ENCODE peak calls at places on chromosomes 16 and 17, in six cellular contexts. I is BJ; O is CD8-positive, alpha-beta T cell; W is HepG2; X is GM23248; M is OCI-LY7. A is an unnamed sample.

GRCh38 chr16:47617732-47618131 is 156.6 kb downstream of the PHKB start:
- DNase-seq in I (no peak), O (no peak), W (peak), X (no peak), M (no peak), A (no peak)

GRCh38 chr16:81136331-81137011 is 40.3 kb upstream of the GCSH start:
- DNase-seq in I (no peak), O (no peak), W (no peak), X (no peak), M (no peak), A (no peak)

GRCh38 chr17:8894673-8895578 is 27.5 kb upstream of the PIK3R6 start:
- DNase-seq in I (peak), O (peak), W (peak), X (peak), M (peak), A (no peak)

GRCh38 chr16:3256876-3257465 is 538 bp upstream of the MEFV start:
- DNase-seq in I (no peak), O (no peak), W (no peak), X (peak), M (no peak), A (no peak)

GRCh38 chr16:2148714-2149629 is 547 bp downstream of the RAB26 start:
- DNase-seq in I (no peak), O (no peak), W (no peak), X (peak), M (peak), A (no peak)

GRCh38 chr17:48760411-48760810 is 31.9 kb upstream of the HOXB13 start:
- DNase-seq in I (no peak), O (no peak), W (no peak), X (no peak), M (no peak), A (no peak)

GRCh38 chr16:19431636-19432340 is 14.1 kb downstream of the TMC5 start:
- DNase-seq in I (no peak), O (no peak), W (no peak), X (no peak), M (no peak), A (no peak)

GRCh38 chr17:8371786-8372185 is 4.7 kb downstream of the KRABD2 start:
- DNase-seq in I (no peak), O (no peak), W (no peak), X (no peak), M (no peak), A (no peak)

GRCh38 chr16:30028438-30029093 is 2.5 kb downstream of the TLCD3B start:
- DNase-seq in I (no peak), O (no peak), W (no peak), X (peak), M (no peak), A (no peak)

GRCh38 chr17:54257440-54257839 is 434.7 kb downstream of the KIF2B start:
- DNase-seq in I (no peak), O (no peak), W (no peak), X (no peak), M (no peak), A (no peak)

GRCh38 chr16:81883235-81883634 is 104.1 kb downstream of the PLCG2 start:
- DNase-seq in I (no peak), O (no peak), W (no peak), X (no peak), M (no peak), A (no peak)

GRCh38 chr17:48804936-48805411 is 12.1 kb downstream of the TTLL6 start:
- DNase-seq in I (no peak), O (peak), W (peak), X (peak), M (peak), A (no peak)

GRCh38 chr17:1462164-1463112 is 6.4 kb upstream of the CRK start:
- DNase-seq in I (no peak), O (no peak), W (no peak), X (no peak), M (no peak), A (no peak)

GRCh38 chr16:27239906-27240655 is 28.5 kb downstream of the NSMCE1 start:
- DNase-seq in I (no peak), O (peak), W (no peak), X (no peak), M (no peak), A (no peak)

GRCh38 chr16:76428858-76429257 is 151.7 kb downstream of the CNTNAP4 start:
- DNase-seq in I (no peak), O (no peak), W (peak), X (no peak), M (no peak), A (no peak)

GRCh38 chr17:27759528-27759927 is 40.8 kb downstream of the NOS2 start:
- DNase-seq in I (no peak), O (no peak), W (no peak), X (no peak), M (no peak), A (no peak)

GRCh38 chr17:68460715-68461114 is 3.4 kb upstream of the WIPI1 start:
- DNase-seq in I (no peak), O (no peak), W (no peak), X (no peak), M (peak), A (no peak)

GRCh38 chr17:83122834-83123233 is 43.4 kb downstream of the METRNL start:
- DNase-seq in I (no peak), O (no peak), W (no peak), X (peak), M (no peak), A (no peak)

GRCh38 chr17:77042688-77043330 is 98.0 kb upstream of the SEC14L1 start:
- DNase-seq in I (no peak), O (no peak), W (no peak), X (no peak), M (no peak), A (no peak)

GRCh38 chr17:43917348-43918025 is 10.2 kb upstream of the MPP2 start:
- DNase-seq in I (no peak), O (peak), W (no peak), X (peak), M (no peak), A (no peak)

GRCh38 chr17:63947711-63948330 is 15.7 kb upstream of the CD79B start:
- DNase-seq in I (no peak), O (no peak), W (no peak), X (no peak), M (no peak), A (no peak)

GRCh38 chr16:73909529-73910035 is 387.0 kb upstream of the PSMD7 start:
- DNase-seq in I (no peak), O (no peak), W (no peak), X (no peak), M (no peak), A (no peak)

GRCh38 chr17:74442670-74443515 is 11.0 kb downstream of the GPRC5C start:
- DNase-seq in I (no peak), O (no peak), W (peak), X (peak), M (peak), A (no peak)
- H3K4me3 ChIP-seq in I (no peak), O (no peak), W (peak), X (no peak), M (peak), A (no peak)

DNA sequence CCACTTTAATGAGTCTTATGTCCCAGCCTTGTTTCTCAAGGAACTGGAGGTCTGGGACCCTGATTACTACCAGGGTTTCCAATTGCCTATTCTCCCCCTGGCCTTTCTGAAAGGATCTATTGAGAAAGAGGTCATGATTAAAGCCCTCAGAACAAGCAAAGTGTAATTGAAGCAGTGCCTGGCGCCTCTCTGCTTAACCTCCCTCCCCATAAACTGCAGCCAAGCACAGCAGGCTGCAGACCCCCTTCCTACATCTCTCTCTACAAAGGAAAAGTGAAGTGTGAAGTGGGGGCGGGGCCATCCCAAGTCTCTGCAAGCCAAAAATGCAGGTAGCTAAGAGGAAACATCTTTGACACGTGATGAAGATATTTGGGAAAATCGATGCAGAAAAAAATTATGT is 159.8 kb upstream of the CDH11 start:
- DNase-seq in I (no peak), O (no peak), W (no peak), X (no peak), M (no peak), A (no peak)
- H3K4me3 ChIP-seq in I (no peak), O (no peak), W (no peak), X (no peak), M (no peak), A (no peak)

DNA sequence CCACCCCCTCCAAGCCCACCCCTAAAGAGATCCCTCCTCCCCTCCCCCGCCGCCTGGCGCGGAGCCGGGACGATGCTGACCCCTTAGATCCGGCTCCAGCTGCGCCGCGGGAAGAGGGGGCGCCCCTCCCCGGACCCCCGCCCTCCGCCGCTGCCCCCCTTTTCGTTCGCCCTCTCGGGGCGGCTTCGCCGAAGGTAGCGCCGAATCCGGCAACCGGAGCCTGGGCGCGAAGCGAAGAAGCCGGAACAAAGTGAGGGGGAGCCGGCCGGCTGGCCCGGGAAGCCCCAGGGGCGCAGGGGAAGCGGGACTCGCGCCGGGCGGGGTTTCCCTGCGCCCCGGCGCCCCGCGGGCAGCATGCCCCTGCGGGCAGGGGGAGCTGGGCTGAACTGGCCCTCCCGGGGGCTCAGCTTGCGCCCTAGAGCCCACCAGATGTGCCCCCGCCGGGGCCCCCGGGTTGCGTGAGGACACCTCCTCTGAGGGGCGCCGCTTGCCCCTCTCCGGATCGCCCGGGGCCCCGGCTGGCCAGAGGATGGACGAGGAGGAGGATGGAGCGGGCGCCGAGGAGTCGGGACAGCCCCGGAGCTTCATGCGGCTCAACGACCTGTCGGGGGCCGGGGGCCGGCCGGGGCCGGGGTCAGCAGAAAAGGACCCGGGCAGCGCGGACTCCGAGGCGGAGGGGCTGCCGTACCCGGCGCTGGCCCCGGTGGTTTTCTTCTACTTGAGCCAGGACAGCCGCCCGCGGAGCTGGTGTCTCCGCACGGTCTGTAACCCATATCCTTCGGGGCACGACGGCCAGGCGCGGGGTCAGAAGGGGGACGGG is 626 bp downstream of the CACNA1G start:
- DNase-seq in I (no peak), O (no peak), W (no peak), X (peak), M (no peak), A (no peak)
- H3K4me3 ChIP-seq in I (peak), O (peak), W (peak), X (peak), M (peak), A (peak)

GRCh38 chr16:72859581-72859980 is 188.3 kb downstream of the ZFHX3 start:
- DNase-seq in I (no peak), O (no peak), W (no peak), X (no peak), M (no peak), A (no peak)

GRCh38 chr16:72860726-72861562 is 187.0 kb downstream of the ZFHX3 start:
- DNase-seq in I (no peak), O (no peak), W (no peak), X (no peak), M (no peak), A (no peak)

GRCh38 chr16:72857841-72858594 is 189.9 kb downstream of the ZFHX3 start:
- DNase-seq in I (no peak), O (no peak), W (no peak), X (no peak), M (no peak), A (no peak)

GRCh38 chr16:72856797-72857196 is 191.1 kb downstream of the ZFHX3 start:
- DNase-seq in I (no peak), O (no peak), W (peak), X (peak), M (no peak), A (no peak)

DNA sequence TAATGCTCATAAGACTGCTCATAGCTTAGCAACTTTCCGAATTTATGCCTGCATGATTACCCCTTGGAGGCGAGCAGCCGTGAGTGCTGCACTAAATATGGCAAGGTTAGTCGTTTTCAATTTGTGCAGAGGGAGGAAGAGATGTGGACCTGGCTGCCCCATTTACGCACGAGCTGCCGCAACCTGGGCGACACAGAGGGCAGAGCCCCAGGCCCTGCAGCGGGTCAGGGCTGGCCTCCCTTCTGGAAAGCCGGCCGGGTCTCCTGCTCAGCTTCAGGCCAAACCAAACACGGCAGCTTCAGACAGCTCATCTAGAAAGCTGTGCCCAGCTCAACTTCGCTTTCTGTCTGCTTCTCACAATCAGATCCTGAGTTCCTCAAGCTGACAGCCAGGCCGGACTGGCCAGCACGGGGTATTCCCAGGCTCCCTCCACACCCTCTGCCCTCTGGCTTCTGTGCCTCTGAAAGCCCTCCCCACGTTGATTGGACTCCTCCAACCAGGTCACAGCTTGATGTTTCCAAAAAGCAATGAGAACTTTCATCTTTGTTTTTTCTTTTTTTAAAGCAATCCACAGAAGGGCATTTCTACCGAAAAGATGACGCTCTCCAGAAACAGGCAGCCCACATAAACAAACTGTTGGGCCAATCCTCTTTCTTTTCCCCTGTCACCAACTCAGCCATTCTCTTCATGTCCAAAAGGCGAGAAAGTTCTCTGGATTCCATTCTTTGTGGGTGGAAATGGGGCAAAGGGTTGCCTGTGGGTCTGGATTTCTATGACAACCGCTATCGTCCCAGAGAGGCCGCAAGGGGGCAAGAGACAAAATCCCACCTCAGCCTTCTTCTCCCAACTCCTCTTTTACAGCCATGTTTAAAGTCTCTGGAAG is 189.1 kb downstream of the ZFHX3 start:
- DNase-seq in I (no peak), O (no peak), W (no peak), X (no peak), M (no peak), A (no peak)
- H3K4me3 ChIP-seq in I (no peak), O (no peak), W (no peak), X (no peak), M (no peak), A (no peak)

GRCh38 chr17:74987909-74988711 is 678 bp downstream of the CDR2L start:
- DNase-seq in I (no peak), O (no peak), W (no peak), X (peak), M (peak), A (peak)
- H3K4me3 ChIP-seq in I (peak), O (peak), W (peak), X (peak), M (peak), A (peak)

GRCh38 chr17:37744633-37744927 is 279 bp downstream of the HNF1B start:
- DNase-seq in I (no peak), O (no peak), W (no peak), X (no peak), M (no peak), A (no peak)
- H3K4me3 ChIP-seq in I (no peak), O (no peak), W (peak), X (no peak), M (no peak), A (no peak)

GRCh38 chr17:59440757-59441458 is 109.5 kb downstream of the YPEL2 start:
- DNase-seq in I (no peak), O (peak), W (peak), X (peak), M (peak), A (peak)
- H3K4me3 ChIP-seq in I (no peak), O (no peak), W (no peak), X (peak), M (no peak), A (no peak)

GRCh38 chr16:88939814-88940195 is 37.2 kb downstream of the CBFA2T3 start:
- DNase-seq in I (no peak), O (no peak), W (no peak), X (no peak), M (no peak), A (no peak)

GRCh38 chr16:88938119-88938932 is 38.7 kb downstream of the CBFA2T3 start:
- DNase-seq in I (no peak), O (no peak), W (no peak), X (no peak), M (no peak), A (no peak)

GRCh38 chr16:88940196-88941050 is 36.6 kb downstream of the CBFA2T3 start:
- DNase-seq in I (no peak), O (no peak), W (no peak), X (peak), M (no peak), A (no peak)

GRCh38 chr16:88936913-88937666 is 39.9 kb downstream of the CBFA2T3 start:
- DNase-seq in I (no peak), O (no peak), W (no peak), X (no peak), M (no peak), A (no peak)

DNA sequence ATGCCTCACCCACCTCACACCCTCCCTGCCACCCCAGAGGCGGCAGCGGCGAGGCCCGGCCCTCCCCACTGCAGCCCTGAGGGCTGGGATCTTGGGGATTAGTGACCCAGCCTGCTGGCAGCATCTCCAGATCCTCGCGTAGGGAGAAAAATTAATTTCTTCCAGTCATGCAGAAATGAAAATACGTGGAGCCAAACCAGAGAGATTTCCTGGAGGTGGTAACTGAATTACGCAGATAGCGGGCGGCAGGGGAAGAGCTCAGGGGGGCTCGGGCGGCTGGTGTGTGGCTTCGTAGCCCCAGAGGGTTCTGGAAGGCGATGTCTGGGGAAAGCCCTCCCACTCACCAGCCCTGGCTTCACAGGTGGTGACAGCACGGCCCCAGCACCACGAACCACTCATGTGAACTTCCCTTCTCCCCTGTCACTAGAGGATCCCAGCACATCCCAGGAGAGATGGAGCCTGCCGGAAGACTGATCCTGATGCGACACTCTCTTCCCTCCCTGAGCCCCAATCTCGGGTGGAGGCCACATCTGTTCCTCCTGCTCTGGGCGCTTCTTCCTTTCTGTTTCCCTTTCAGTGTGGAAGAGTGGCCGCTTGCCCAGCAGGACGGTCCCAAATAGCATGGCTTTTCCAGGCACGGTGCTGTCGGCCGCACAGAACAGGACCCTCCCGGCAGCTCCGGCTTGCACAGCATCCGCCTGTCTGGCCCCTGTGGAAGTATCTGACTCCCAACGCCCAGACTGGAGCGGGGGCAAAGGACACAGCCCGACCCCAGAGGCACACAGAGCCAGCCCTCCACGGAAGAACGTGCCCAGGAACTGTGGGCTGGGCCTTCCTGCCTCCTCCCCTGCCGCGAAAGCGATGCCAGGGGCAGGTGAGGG is 37.8 kb downstream of the CBFA2T3 start:
- DNase-seq in I (no peak), O (no peak), W (no peak), X (peak), M (no peak), A (no peak)
- H3K4me3 ChIP-seq in I (no peak), O (no peak), W (no peak), X (no peak), M (peak), A (no peak)

A was measured in skeletal muscle cell.